ENCODE peak calls at places on chromosomes 5 and 9, in six cellular contexts. One of them, this sample, is unnamed. For H3K27me3, the result is how much of the 10 kb centered on the place peaks cover.

GRCh38 chr5:83474170-83474796 is 2.7 kb downstream of the VCAN start:
- DNase-seq in right cardiac atrium: peak
- DNase-seq in testis: peak
- DNase-seq in left lung: peak
- DNase-seq in tibial nerve: peak
- DNase-seq in psoas muscle: peak
- DNase-seq in this sample: peak

GRCh38 chr5:157162919-157163510 is 3.0 kb downstream of the GARIN3 start:
- DNase-seq in right cardiac atrium: no peak
- DNase-seq in testis: no peak
- DNase-seq in left lung: peak
- DNase-seq in psoas muscle: no peak
- DNase-seq in tibial nerve: no peak
- DNase-seq in this sample: no peak

GRCh38 chr9:113715086-113715485 is 161.0 kb upstream of the ZNF618 start:
- DNase-seq in left lung: no peak
- DNase-seq in psoas muscle: no peak
- DNase-seq in testis: no peak
- DNase-seq in tibial nerve: no peak
- DNase-seq in right cardiac atrium: no peak
- DNase-seq in this sample: no peak

GRCh38 chr9:36023260-36024048 is 13.3 kb upstream of the RECK start:
- DNase-seq in left lung: no peak
- DNase-seq in right cardiac atrium: peak
- DNase-seq in psoas muscle: peak
- DNase-seq in tibial nerve: peak
- DNase-seq in testis: peak
- DNase-seq in this sample: peak

GRCh38 chr5:176534640-176535039 is 2.6 kb downstream of the RNF44 start:
- DNase-seq in testis: no peak
- DNase-seq in psoas muscle: no peak
- DNase-seq in right cardiac atrium: no peak
- DNase-seq in left lung: peak
- DNase-seq in tibial nerve: no peak
- DNase-seq in this sample: no peak

GRCh38 chr5:76690704-76691469 is 25.0 kb upstream of the F2R start:
- DNase-seq in tibial nerve: no peak
- DNase-seq in left lung: no peak
- DNase-seq in right cardiac atrium: no peak
- DNase-seq in testis: no peak
- DNase-seq in psoas muscle: no peak
- DNase-seq in this sample: no peak

GRCh38 chr9:38697901-38698300 is 22.0 kb downstream of the FAM240B start:
- DNase-seq in testis: no peak
- DNase-seq in left lung: no peak
- DNase-seq in tibial nerve: no peak
- DNase-seq in psoas muscle: no peak
- DNase-seq in right cardiac atrium: no peak
- DNase-seq in this sample: no peak

GRCh38 chr9:113579270-113580040 is 115.9 kb downstream of the RGS3 start:
- DNase-seq in psoas muscle: peak
- DNase-seq in right cardiac atrium: peak
- DNase-seq in tibial nerve: peak
- DNase-seq in testis: no peak
- DNase-seq in left lung: peak
- DNase-seq in this sample: no peak

GRCh38 chr5:141923443-141924313 is at the start of gene DELE1:
- DNase-seq in psoas muscle: peak
- DNase-seq in tibial nerve: peak
- DNase-seq in testis: peak
- DNase-seq in left lung: peak
- DNase-seq in right cardiac atrium: peak
- DNase-seq in this sample: peak

GRCh38 chr9:16154570-16155078 is 601.8 kb downstream of the CCDC171 start:
- DNase-seq in psoas muscle: peak
- DNase-seq in left lung: peak
- DNase-seq in right cardiac atrium: peak
- DNase-seq in tibial nerve: no peak
- DNase-seq in testis: peak
- DNase-seq in this sample: peak

GRCh38 chr9:133048595-133048994 is 13.2 kb upstream of the CEL start:
- DNase-seq in testis: peak
- DNase-seq in tibial nerve: no peak
- DNase-seq in left lung: peak
- DNase-seq in right cardiac atrium: no peak
- DNase-seq in psoas muscle: no peak
- DNase-seq in this sample: no peak

GRCh38 chr9:129823163-129823933 is 588 bp downstream of the TOR1A start:
- DNase-seq in psoas muscle: no peak
- DNase-seq in right cardiac atrium: peak
- DNase-seq in left lung: peak
- DNase-seq in tibial nerve: no peak
- DNase-seq in testis: peak
- DNase-seq in this sample: no peak

GRCh38 chr5:78779771-78780616 is 131.4 kb upstream of the LHFPL2 start:
- DNase-seq in right cardiac atrium: peak
- DNase-seq in tibial nerve: no peak
- DNase-seq in psoas muscle: no peak
- DNase-seq in testis: no peak
- DNase-seq in left lung: no peak
- DNase-seq in this sample: no peak

GRCh38 chr9:108549184-108549583 is 306.6 kb downstream of the ACTL7B start:
- DNase-seq in testis: no peak
- DNase-seq in left lung: no peak
- DNase-seq in right cardiac atrium: no peak
- DNase-seq in tibial nerve: no peak
- DNase-seq in psoas muscle: no peak
- DNase-seq in this sample: no peak

GRCh38 chr5:121919091-121919490 is 42.7 kb upstream of the SRFBP1 start:
- DNase-seq in testis: no peak
- DNase-seq in right cardiac atrium: no peak
- DNase-seq in tibial nerve: no peak
- DNase-seq in left lung: no peak
- DNase-seq in psoas muscle: no peak
- DNase-seq in this sample: no peak

GRCh38 chr9:18480649-18481048 is 6.7 kb downstream of the ADAMTSL1 start:
- DNase-seq in tibial nerve: no peak
- DNase-seq in right cardiac atrium: no peak
- DNase-seq in left lung: no peak
- DNase-seq in testis: no peak
- DNase-seq in psoas muscle: no peak
- DNase-seq in this sample: no peak

GRCh38 chr5:158431369-158432029 is 572.6 kb upstream of the CLINT1 start:
- DNase-seq in left lung: no peak
- DNase-seq in testis: peak
- DNase-seq in psoas muscle: no peak
- DNase-seq in tibial nerve: no peak
- DNase-seq in right cardiac atrium: no peak
- DNase-seq in this sample: no peak

GRCh38 chr5:30436718-30437117 is 756.8 kb upstream of the CDH6 start:
- DNase-seq in tibial nerve: no peak
- DNase-seq in left lung: no peak
- DNase-seq in testis: no peak
- DNase-seq in right cardiac atrium: no peak
- DNase-seq in psoas muscle: no peak
- DNase-seq in this sample: no peak

GRCh38 chr9:70318002-70318401 is 59.2 kb downstream of the SMC5 start:
- DNase-seq in right cardiac atrium: no peak
- DNase-seq in psoas muscle: no peak
- DNase-seq in testis: no peak
- DNase-seq in left lung: no peak
- DNase-seq in tibial nerve: no peak
- DNase-seq in this sample: no peak

GRCh38 chr9:71273613-71274012 is 152.2 kb upstream of the TRPM3 start:
- DNase-seq in testis: no peak
- DNase-seq in tibial nerve: no peak
- DNase-seq in left lung: no peak
- DNase-seq in psoas muscle: no peak
- DNase-seq in right cardiac atrium: no peak
- DNase-seq in this sample: no peak

DNA sequence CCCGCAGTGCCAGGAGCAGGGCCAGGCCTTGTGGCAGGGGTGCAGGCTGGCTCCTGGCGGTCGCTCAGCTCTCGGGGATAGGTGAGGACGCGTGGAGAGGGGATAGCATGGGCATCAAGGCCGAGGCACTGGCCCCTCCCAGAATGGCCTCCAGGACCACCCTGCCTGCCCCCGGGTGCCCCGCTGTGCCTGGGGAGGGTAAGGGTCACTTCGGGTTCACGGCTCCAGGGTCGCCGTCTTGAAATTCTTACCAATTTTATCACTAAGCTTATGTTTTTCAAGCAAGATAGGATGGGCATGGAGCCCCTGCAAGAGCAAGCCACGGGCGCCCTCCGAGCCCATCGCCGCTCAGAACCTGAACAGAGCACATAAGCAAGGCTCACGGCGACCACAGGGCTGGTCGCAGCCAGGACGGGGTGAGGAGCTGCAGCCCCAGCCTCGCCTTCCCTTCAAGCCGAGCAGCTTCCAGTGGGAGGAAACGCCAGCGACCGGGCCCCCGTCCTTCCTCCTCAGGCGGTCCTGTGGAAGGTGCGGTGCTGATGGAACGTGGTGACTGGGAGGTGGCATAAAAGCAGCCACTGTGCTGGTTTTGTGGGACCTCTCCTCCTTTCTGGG is 14.2 kb upstream of the CLPTM1L start:
- DNase-seq in right cardiac atrium: no peak
- DNase-seq in left lung: peak
- DNase-seq in psoas muscle: no peak
- DNase-seq in testis: no peak
- DNase-seq in tibial nerve: no peak
- DNase-seq in this sample: no peak
- H3K27me3 ChIP-seq in right cardiac atrium: under half
- H3K27me3 ChIP-seq in left lung: half or more
- H3K27me3 ChIP-seq in psoas muscle: half or more
- H3K27me3 ChIP-seq in testis: under half
- H3K27me3 ChIP-seq in tibial nerve: under half
- H3K27me3 ChIP-seq in this sample: under half

GRCh38 chr5:138037271-138037670 is 4.4 kb upstream of the FAM13B start:
- DNase-seq in left lung: no peak
- DNase-seq in right cardiac atrium: no peak
- DNase-seq in psoas muscle: no peak
- DNase-seq in tibial nerve: no peak
- DNase-seq in testis: peak
- DNase-seq in this sample: no peak

GRCh38 chr5:138037907-138038633 is 5.2 kb upstream of the FAM13B start:
- DNase-seq in tibial nerve: no peak
- DNase-seq in psoas muscle: no peak
- DNase-seq in left lung: no peak
- DNase-seq in testis: no peak
- DNase-seq in right cardiac atrium: no peak
- DNase-seq in this sample: no peak

GRCh38 chr5:138035605-138036537 is 3.0 kb upstream of the FAM13B start:
- DNase-seq in tibial nerve: no peak
- DNase-seq in testis: peak
- DNase-seq in psoas muscle: peak
- DNase-seq in right cardiac atrium: peak
- DNase-seq in left lung: no peak
- DNase-seq in this sample: peak

GRCh38 chr5:138033916-138034315 is 1.0 kb upstream of the FAM13B start:
- DNase-seq in tibial nerve: no peak
- DNase-seq in psoas muscle: no peak
- DNase-seq in right cardiac atrium: no peak
- DNase-seq in left lung: no peak
- DNase-seq in testis: no peak
- DNase-seq in this sample: no peak

DNA sequence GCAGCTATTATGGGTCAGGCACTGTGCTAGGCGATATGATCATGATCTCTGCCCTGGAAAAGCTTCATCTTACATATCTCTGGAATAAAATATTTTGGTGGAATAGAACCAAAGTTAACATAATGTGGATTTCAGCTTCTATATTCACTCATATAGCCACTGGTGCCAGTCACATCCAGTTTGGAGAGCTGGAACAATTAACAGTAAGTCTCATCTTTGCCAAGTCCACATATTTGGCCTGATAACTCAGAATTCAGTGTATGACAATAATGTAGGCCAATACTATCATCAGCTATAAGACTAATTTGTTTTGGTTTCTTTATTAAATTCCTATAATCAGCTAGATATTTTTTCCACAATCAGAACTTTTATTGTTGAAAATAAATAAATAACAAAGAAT is 5.9 kb upstream of the FAM13B start:
- DNase-seq in psoas muscle: no peak
- DNase-seq in right cardiac atrium: no peak
- DNase-seq in tibial nerve: no peak
- DNase-seq in testis: no peak
- DNase-seq in left lung: no peak
- DNase-seq in this sample: no peak
- H3K27me3 ChIP-seq in psoas muscle: under half
- H3K27me3 ChIP-seq in right cardiac atrium: under half
- H3K27me3 ChIP-seq in tibial nerve: under half
- H3K27me3 ChIP-seq in testis: under half
- H3K27me3 ChIP-seq in left lung: under half
- H3K27me3 ChIP-seq in this sample: under half

GRCh38 chr5:131952286-131952857 is 6.9 kb upstream of the MEIKIN start:
- DNase-seq in tibial nerve: no peak
- DNase-seq in left lung: no peak
- DNase-seq in right cardiac atrium: no peak
- DNase-seq in psoas muscle: no peak
- DNase-seq in testis: no peak
- DNase-seq in this sample: no peak

GRCh38 chr5:131959136-131959535 is 13.7 kb upstream of the MEIKIN start:
- DNase-seq in right cardiac atrium: no peak
- DNase-seq in tibial nerve: no peak
- DNase-seq in left lung: no peak
- DNase-seq in testis: no peak
- DNase-seq in psoas muscle: no peak
- DNase-seq in this sample: no peak

GRCh38 chr5:131957721-131958483 is 12.4 kb upstream of the MEIKIN start:
- DNase-seq in testis: no peak
- DNase-seq in psoas muscle: no peak
- DNase-seq in left lung: no peak
- DNase-seq in right cardiac atrium: no peak
- DNase-seq in tibial nerve: no peak
- DNase-seq in this sample: no peak

GRCh38 chr5:131950706-131951105 is 5.2 kb upstream of the MEIKIN start:
- DNase-seq in testis: no peak
- DNase-seq in tibial nerve: no peak
- DNase-seq in left lung: no peak
- DNase-seq in right cardiac atrium: no peak
- DNase-seq in psoas muscle: no peak
- DNase-seq in this sample: no peak

DNA sequence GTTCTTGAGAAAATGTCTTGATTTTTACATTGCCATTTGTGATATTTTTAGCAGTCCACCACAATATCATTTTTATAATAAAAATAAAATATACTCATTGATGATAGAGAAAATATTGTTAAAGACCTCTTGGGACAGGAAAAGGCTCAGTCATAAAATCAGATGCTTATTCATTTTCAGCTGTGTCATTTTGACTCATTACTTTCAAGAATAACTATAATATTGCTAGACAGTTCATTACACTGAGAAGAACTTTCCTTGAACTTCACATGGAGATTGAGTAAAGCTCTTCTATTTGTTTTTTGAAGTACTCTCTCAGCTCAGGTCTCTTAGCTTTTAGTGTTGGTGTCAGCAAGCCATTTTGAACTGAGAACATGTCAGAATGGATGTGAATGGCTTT is 8.5 kb upstream of the MEIKIN start:
- DNase-seq in right cardiac atrium: no peak
- DNase-seq in testis: no peak
- DNase-seq in tibial nerve: no peak
- DNase-seq in psoas muscle: no peak
- DNase-seq in left lung: no peak
- DNase-seq in this sample: no peak
- H3K27me3 ChIP-seq in right cardiac atrium: under half
- H3K27me3 ChIP-seq in testis: under half
- H3K27me3 ChIP-seq in tibial nerve: under half
- H3K27me3 ChIP-seq in psoas muscle: under half
- H3K27me3 ChIP-seq in left lung: under half
- H3K27me3 ChIP-seq in this sample: under half

GRCh38 chr9:97854696-97855485 is 1.9 kb downstream of the FOXE1 start:
- DNase-seq in testis: no peak
- DNase-seq in left lung: peak
- DNase-seq in right cardiac atrium: no peak
- DNase-seq in tibial nerve: no peak
- DNase-seq in psoas muscle: no peak
- DNase-seq in this sample: no peak
- H3K27me3 ChIP-seq in testis: under half
- H3K27me3 ChIP-seq in left lung: half or more
- H3K27me3 ChIP-seq in right cardiac atrium: under half
- H3K27me3 ChIP-seq in tibial nerve: half or more
- H3K27me3 ChIP-seq in psoas muscle: half or more
- H3K27me3 ChIP-seq in this sample: under half